ENCODE peak calls at places on chromosomes 7 and 10, in five cellular contexts. One of them, this sample, is unnamed.
A peak's percentile ranks its signal among the peaks of the same experiment; 100 is the strongest.

GRCh38 chr10:124155781-124156401 is 62.5 kb upstream of the CHST15 start:
- DNase-seq in WTC11: no peak
- DNase-seq in GM13977: no peak
- DNase-seq in IMR-90: no peak
- DNase-seq in foreskin fibroblast: no peak
- DNase-seq in this sample: no peak

GRCh38 chr10:1515780-1516491 is 221.4 kb downstream of the ADARB2 start:
- DNase-seq in IMR-90: no peak
- DNase-seq in GM13977: no peak
- DNase-seq in WTC11: no peak
- DNase-seq in foreskin fibroblast: no peak
- DNase-seq in this sample: no peak

GRCh38 chr10:103470755-103471653 is 8.0 kb downstream of the CALHM3 start:
- DNase-seq in GM13977: peak; percentile 89
- DNase-seq in foreskin fibroblast: no peak
- DNase-seq in WTC11: no peak
- DNase-seq in IMR-90: no peak
- DNase-seq in this sample: no peak

GRCh38 chr10:86652361-86653202 is 1.8 kb upstream of the OPN4 start:
- DNase-seq in WTC11: peak; percentile 11
- DNase-seq in foreskin fibroblast: no peak
- DNase-seq in GM13977: no peak
- DNase-seq in IMR-90: peak; percentile 21
- DNase-seq in this sample: no peak

GRCh38 chr10:69757553-69758309 is 44.0 kb upstream of the COL13A1 start:
- DNase-seq in GM13977: no peak
- DNase-seq in foreskin fibroblast: peak; percentile 45
- DNase-seq in IMR-90: peak; percentile 41
- DNase-seq in WTC11: no peak
- DNase-seq in this sample: peak; percentile 16

GRCh38 chr7:158847451-158847866 is 8.9 kb upstream of the DYNC2I1 start:
- DNase-seq in IMR-90: no peak
- DNase-seq in WTC11: no peak
- DNase-seq in GM13977: no peak
- DNase-seq in foreskin fibroblast: no peak
- DNase-seq in this sample: no peak

GRCh38 chr10:2982146-2982545 is 85.2 kb upstream of the PFKP start:
- DNase-seq in foreskin fibroblast: no peak
- DNase-seq in IMR-90: no peak
- DNase-seq in GM13977: no peak
- DNase-seq in WTC11: no peak
- DNase-seq in this sample: no peak

GRCh38 chr7:22662490-22663145 is 64.4 kb upstream of the IL6 start:
- DNase-seq in foreskin fibroblast: no peak
- DNase-seq in IMR-90: no peak
- DNase-seq in WTC11: no peak
- DNase-seq in GM13977: peak; percentile 34
- DNase-seq in this sample: no peak

GRCh38 chr7:131568953-131569352 is 12.5 kb upstream of the PODXL start:
- DNase-seq in IMR-90: no peak
- DNase-seq in WTC11: no peak
- DNase-seq in foreskin fibroblast: no peak
- DNase-seq in GM13977: no peak
- DNase-seq in this sample: no peak

GRCh38 chr10:69327463-69328345 is 49.4 kb downstream of the HK1 start:
- DNase-seq in GM13977: peak; percentile 51
- DNase-seq in IMR-90: peak; percentile 63
- DNase-seq in WTC11: no peak
- DNase-seq in foreskin fibroblast: peak; percentile 67
- DNase-seq in this sample: peak; percentile 48

GRCh38 chr10:62814901-62815372 is 1.2 kb downstream of the EGR2 start:
- DNase-seq in foreskin fibroblast: no peak
- DNase-seq in GM13977: no peak
- DNase-seq in IMR-90: no peak
- DNase-seq in WTC11: peak; percentile 44
- DNase-seq in this sample: no peak

GRCh38 chr7:116258734-116259133 is 48.4 kb downstream of the TES start:
- DNase-seq in IMR-90: peak; percentile 79
- DNase-seq in GM13977: peak; percentile 24
- DNase-seq in WTC11: no peak
- DNase-seq in foreskin fibroblast: peak; percentile 51
- DNase-seq in this sample: peak; percentile 46

GRCh38 chr7:152477079-152477478 is 41.3 kb upstream of the KMT2C start:
- DNase-seq in WTC11: no peak
- DNase-seq in foreskin fibroblast: no peak
- DNase-seq in GM13977: no peak
- DNase-seq in IMR-90: no peak
- DNase-seq in this sample: no peak

GRCh38 chr7:36440880-36441279 is 51.2 kb downstream of the ANLN start:
- DNase-seq in IMR-90: peak; percentile 46
- DNase-seq in WTC11: no peak
- DNase-seq in GM13977: peak; percentile 14
- DNase-seq in foreskin fibroblast: no peak
- DNase-seq in this sample: peak; percentile 31

GRCh38 chr10:79052311-79053080 is 16.3 kb upstream of the ZMIZ1 start:
- DNase-seq in GM13977: no peak
- DNase-seq in foreskin fibroblast: no peak
- DNase-seq in WTC11: peak; percentile 23
- DNase-seq in IMR-90: no peak
- DNase-seq in this sample: no peak

GRCh38 chr7:2260820-2261219 is 18.8 kb downstream of the NUDT1 start:
- DNase-seq in WTC11: no peak
- DNase-seq in IMR-90: peak; percentile 25
- DNase-seq in GM13977: no peak
- DNase-seq in foreskin fibroblast: no peak
- DNase-seq in this sample: no peak

GRCh38 chr10:58291538-58292174 is 22.7 kb downstream of the CISD1 start:
- DNase-seq in GM13977: peak; percentile 28
- DNase-seq in IMR-90: peak; percentile 71
- DNase-seq in WTC11: no peak
- DNase-seq in foreskin fibroblast: peak; percentile 34
- DNase-seq in this sample: peak; percentile 46

GRCh38 chr10:119423911-119424590 is 118.5 kb downstream of the RGS10 start:
- DNase-seq in IMR-90: no peak
- DNase-seq in WTC11: no peak
- DNase-seq in foreskin fibroblast: no peak
- DNase-seq in GM13977: no peak
- DNase-seq in this sample: no peak

GRCh38 chr7:10703059-10703458 is 270.6 kb upstream of the PHF14 start:
- DNase-seq in foreskin fibroblast: no peak
- DNase-seq in GM13977: no peak
- DNase-seq in IMR-90: no peak
- DNase-seq in WTC11: no peak
- DNase-seq in this sample: no peak

GRCh38 chr7:100673942-100674431 is 447 bp downstream of the GNB2 start:
- DNase-seq in WTC11: no peak
- DNase-seq in GM13977: no peak
- DNase-seq in foreskin fibroblast: no peak
- DNase-seq in IMR-90: no peak
- DNase-seq in this sample: peak; percentile 47

GRCh38 chr10:87782721-87783120 is 35.3 kb downstream of the ATAD1 start:
- DNase-seq in IMR-90: no peak
- DNase-seq in WTC11: no peak
- DNase-seq in foreskin fibroblast: no peak
- DNase-seq in GM13977: no peak
- DNase-seq in this sample: no peak

GRCh38 chr7:132154248-132154647 is 422.0 kb downstream of the PLXNA4 start:
- DNase-seq in GM13977: no peak
- DNase-seq in foreskin fibroblast: no peak
- DNase-seq in IMR-90: no peak
- DNase-seq in WTC11: no peak
- DNase-seq in this sample: no peak

GRCh38 chr7:23967949-23968599 is 258.1 kb downstream of the STK31 start:
- DNase-seq in GM13977: peak; percentile 19
- DNase-seq in foreskin fibroblast: no peak
- DNase-seq in IMR-90: no peak
- DNase-seq in WTC11: no peak
- DNase-seq in this sample: no peak

GRCh38 chr10:61067683-61068336 is 123.8 kb upstream of the RHOBTB1 start:
- DNase-seq in IMR-90: no peak
- DNase-seq in WTC11: no peak
- DNase-seq in GM13977: no peak
- DNase-seq in foreskin fibroblast: no peak
- DNase-seq in this sample: no peak

GRCh38 chr7:142916508-142916907 is 17.0 kb downstream of the TRPV5 start:
- DNase-seq in WTC11: no peak
- DNase-seq in IMR-90: no peak
- DNase-seq in foreskin fibroblast: no peak
- DNase-seq in GM13977: no peak
- DNase-seq in this sample: no peak

GRCh38 chr7:85719981-85720963 is 533.4 kb upstream of the SEMA3D start:
- DNase-seq in GM13977: no peak
- DNase-seq in WTC11: no peak
- DNase-seq in IMR-90: peak; percentile 43
- DNase-seq in foreskin fibroblast: peak; percentile 36
- DNase-seq in this sample: peak; percentile 13

GRCh38 chr10:61964059-61964709 is 62.7 kb downstream of the ARID5B start:
- DNase-seq in IMR-90: peak; percentile 41
- DNase-seq in foreskin fibroblast: no peak
- DNase-seq in WTC11: no peak
- DNase-seq in GM13977: no peak
- DNase-seq in this sample: no peak

GRCh38 chr10:91367127-91367531 is 43.0 kb upstream of the HECTD2 start:
- DNase-seq in WTC11: no peak
- DNase-seq in IMR-90: peak; percentile 31
- DNase-seq in GM13977: no peak
- DNase-seq in foreskin fibroblast: no peak
- DNase-seq in this sample: no peak

GRCh38 chr7:10815546-10815945 is 158.1 kb upstream of the PHF14 start:
- DNase-seq in GM13977: no peak
- DNase-seq in IMR-90: no peak
- DNase-seq in foreskin fibroblast: no peak
- DNase-seq in WTC11: no peak
- DNase-seq in this sample: peak; percentile 66

GRCh38 chr10:116708877-116709276 is 33.5 kb downstream of the HSPA12A start:
- DNase-seq in GM13977: no peak
- DNase-seq in IMR-90: no peak
- DNase-seq in WTC11: no peak
- DNase-seq in foreskin fibroblast: no peak
- DNase-seq in this sample: no peak

GRCh38 chr7:5596046-5596895 is 172.6 kb upstream of the TNRC18 start:
- DNase-seq in foreskin fibroblast: peak; percentile 96
- DNase-seq in WTC11: peak; percentile 52
- DNase-seq in GM13977: peak; percentile 85
- DNase-seq in IMR-90: peak; percentile 95
- DNase-seq in this sample: peak; percentile 64

GRCh38 chr7:12957487-12957886 is 270.1 kb downstream of the ARL4A start:
- DNase-seq in GM13977: no peak
- DNase-seq in IMR-90: no peak
- DNase-seq in foreskin fibroblast: no peak
- DNase-seq in WTC11: no peak
- DNase-seq in this sample: no peak

This sample was measured in foreskin melanocyte.